ENCODE peak calls at places on chromosome 11, in five cellular contexts. S is NCI-H2081, B is heart left ventricle, V is HS-5, C is kidney. L is an unnamed sample.

GRCh38 chr11:15493066-15493465 is 378.3 kb downstream of the INSC start:
- DNase-seq in S (no peak), B (no peak), V (no peak), C (no peak), L (no peak)

GRCh38 chr11:128324531-128325141 is 262.7 kb downstream of the ETS1 start:
- DNase-seq in S (no peak), B (no peak), V (no peak), C (no peak), L (no peak)

GRCh38 chr11:10573556-10573955 is 5.1 kb upstream of the LYVE1 start:
- DNase-seq in S (no peak), B (no peak), V (no peak), C (no peak), L (no peak)

GRCh38 chr11:79100093-79100704 is 340.6 kb downstream of the TENM4 start:
- DNase-seq in S (peak), B (no peak), V (peak), C (no peak), L (peak)

GRCh38 chr11:27913650-27914049 is 194.3 kb downstream of the KIF18A start:
- DNase-seq in S (no peak), B (no peak), V (no peak), C (no peak), L (peak)

GRCh38 chr11:7512525-7513209 is 1.1 kb upstream of the PPFIBP2 start:
- DNase-seq in S (no peak), B (peak), V (no peak), C (peak), L (no peak)

GRCh38 chr11:61659413-61660196 is 20.6 kb upstream of the DAGLA start:
- DNase-seq in S (no peak), B (no peak), V (no peak), C (no peak), L (no peak)

GRCh38 chr11:126359431-126360048 is 4.1 kb downstream of the ST3GAL4 start:
- DNase-seq in S (peak), B (peak), V (no peak), C (peak), L (peak)

GRCh38 chr11:96132437-96132836 is 208.5 kb upstream of the MTMR2 start:
- DNase-seq in S (no peak), B (no peak), V (no peak), C (no peak), L (no peak)

GRCh38 chr11:70398834-70399680 is 728 bp downstream of the CTTN start:
- DNase-seq in S (no peak), B (no peak), V (no peak), C (no peak), L (no peak)

GRCh38 chr11:124917115-124917637 is 1.9 kb upstream of the HEPN1 start:
- DNase-seq in S (no peak), B (no peak), V (no peak), C (no peak), L (peak)

GRCh38 chr11:12483604-12484003 is 106.2 kb downstream of the PARVA start:
- DNase-seq in S (no peak), B (no peak), V (no peak), C (no peak), L (no peak)

GRCh38 chr11:132256621-132257227 is 886.3 kb downstream of the NTM start:
- DNase-seq in S (peak), B (no peak), V (no peak), C (no peak), L (no peak)

GRCh38 chr11:48193876-48194275 is 22.7 kb upstream of the OR4B1 start:
- DNase-seq in S (no peak), B (no peak), V (no peak), C (no peak), L (no peak)

GRCh38 chr11:17494019-17494418 is 17.4 kb upstream of the ABCC8 start:
- DNase-seq in S (no peak), B (no peak), V (no peak), C (no peak), L (no peak)

GRCh38 chr11:77602385-77603105 is 12.8 kb downstream of the AQP11 start:
- DNase-seq in S (no peak), B (no peak), V (peak), C (no peak), L (peak)

GRCh38 chr11:1229471-1230120 is 6.7 kb downstream of the MUC5B start:
- DNase-seq in S (no peak), B (no peak), V (no peak), C (peak), L (no peak)

GRCh38 chr11:14934641-14935351 is 37.4 kb downstream of the CALCA start:
- DNase-seq in S (no peak), B (no peak), V (no peak), C (no peak), L (peak)

GRCh38 chr11:35717043-35717442 is 54.5 kb downstream of the TRIM44 start:
- DNase-seq in S (peak), B (no peak), V (no peak), C (no peak), L (no peak)

GRCh38 chr11:12042215-12042676 is 33.8 kb upstream of the DKK3 start:
- DNase-seq in S (no peak), B (no peak), V (peak), C (no peak), L (peak)

GRCh38 chr11:77515483-77515882 is 41.6 kb upstream of the PAK1 start:
- DNase-seq in S (no peak), B (no peak), V (no peak), C (no peak), L (no peak)

GRCh38 chr11:64556721-64557250 is 34.2 kb upstream of the SLC22A12 start:
- DNase-seq in S (no peak), B (no peak), V (no peak), C (peak), L (no peak)

GRCh38 chr11:32056445-32056844 is 34.4 kb upstream of the RCN1 start:
- DNase-seq in S (no peak), B (no peak), V (peak), C (no peak), L (no peak)

GRCh38 chr11:67024410-67024809 is 1.5 kb downstream of the SYT12 start:
- DNase-seq in S (no peak), B (no peak), V (no peak), C (no peak), L (no peak)

GRCh38 chr11:117199061-117199915 is at the start of gene TAGLN:
- DNase-seq in S (no peak), B (peak), V (no peak), C (peak), L (peak)

GRCh38 chr11:44611687-44612437 is 46.4 kb downstream of the CD82 start:
- DNase-seq in S (no peak), B (peak), V (no peak), C (no peak), L (no peak)

GRCh38 chr11:32893947-32894827 is 1.6 kb downstream of the QSER1 start:
- DNase-seq in S (peak), B (no peak), V (peak), C (no peak), L (peak)